ENCODE peak calls at places on chromosomes 5 and 9, in five cellular contexts. M is spleen, C is EH, I is PC-3, J is T-helper 17 cell. H is an unnamed sample.

GRCh38 chr9:37971107-37971459 is 67.2 kb upstream of the SLC25A51 start:
- DNase-seq in J (no peak), I (peak), M (peak), C (no peak), H (no peak)

GRCh38 chr9:81683704-81684103 is 5.6 kb downstream of the TLE1 start:
- DNase-seq in C (no peak), M (no peak), I (no peak), J (no peak), H (no peak)

GRCh38 chr9:135288054-135288453 is 191.5 kb upstream of the PPP1R26 start:
- DNase-seq in I (no peak), C (no peak), M (no peak), J (no peak), H (no peak)

GRCh38 chr5:6715758-6716633 is 2.8 kb downstream of the TENT4A start:
- DNase-seq in C (no peak), I (no peak), J (no peak), M (no peak), H (no peak)

GRCh38 chr9:91036826-91037510 is 235.3 kb downstream of the SYK start:
- DNase-seq in C (peak), I (peak), J (no peak), M (peak), H (peak)

GRCh38 chr5:132013711-132014110 is 2.3 kb upstream of the ACSL6 start:
- DNase-seq in C (no peak), M (peak), I (no peak), J (no peak), H (no peak)

GRCh38 chr5:42721484-42721883 is 35.1 kb upstream of the CCDC152 start:
- DNase-seq in C (no peak), I (no peak), J (no peak), M (no peak), H (no peak)

GRCh38 chr9:15697459-15697858 is 144.6 kb downstream of the CCDC171 start:
- DNase-seq in J (no peak), I (peak), M (no peak), C (peak), H (peak)

GRCh38 chr9:120948824-120949223 is 22.2 kb upstream of the TRAF1 start:
- DNase-seq in J (no peak), C (no peak), M (no peak), I (no peak), H (no peak)

GRCh38 chr5:1514027-1514818 is 9.5 kb downstream of the LPCAT1 start:
- DNase-seq in J (peak), C (no peak), I (no peak), M (peak), H (no peak)

GRCh38 chr5:5317976-5318375 is 104.5 kb upstream of the ICE1 start:
- DNase-seq in J (no peak), C (no peak), M (no peak), I (no peak), H (no peak)

GRCh38 chr5:103259705-103260355 is 1.3 kb downstream of the MACIR start:
- DNase-seq in J (no peak), I (peak), C (peak), M (no peak), H (peak)

GRCh38 chr9:107462691-107463090 is 26.9 kb downstream of the KLF4 start:
- DNase-seq in J (no peak), M (no peak), I (peak), C (peak), H (peak)

GRCh38 chr9:5630038-5630507 is 1.2 kb downstream of the RIC1 start:
- DNase-seq in M (no peak), J (no peak), I (peak), C (peak), H (peak)

GRCh38 chr9:87498816-87499454 is 1.3 kb downstream of the DAPK1 start:
- DNase-seq in I (no peak), C (no peak), J (no peak), M (no peak), H (no peak)

GRCh38 chr9:125393426-125393825 is 131.8 kb downstream of the GAPVD1 start:
- DNase-seq in I (peak), J (no peak), M (no peak), C (peak), H (peak)

GRCh38 chr5:121257621-121258020 is 594.1 kb upstream of the FTMT start:
- DNase-seq in J (no peak), M (no peak), I (no peak), C (no peak), H (no peak)

GRCh38 chr5:172005708-172006377 is 595 bp downstream of the FBXW11 start:
- DNase-seq in C (peak), J (peak), M (peak), I (no peak), H (no peak)

GRCh38 chr5:39226100-39226451 is 6.7 kb upstream of the FYB1 start:
- DNase-seq in M (no peak), J (no peak), C (no peak), I (no peak), H (no peak)

GRCh38 chr9:134356496-134357470 is 30.5 kb downstream of the RXRA start:
- DNase-seq in C (no peak), J (no peak), I (peak), M (no peak), H (no peak)

GRCh38 chr9:128724744-128725211 is 851 bp upstream of the ZDHHC12 start:
- DNase-seq in I (peak), M (peak), J (peak), C (peak), H (peak)

GRCh38 chr5:127696688-127697087 is 6.5 kb upstream of the CCDC192 start:
- DNase-seq in J (no peak), I (peak), C (peak), M (no peak), H (peak)

GRCh38 chr9:6214451-6214850 is 1.2 kb upstream of the IL33 start:
- DNase-seq in M (no peak), C (no peak), I (peak), J (no peak), H (peak)

GRCh38 chr9:81531511-81531910 is 157.8 kb downstream of the TLE1 start:
- DNase-seq in I (no peak), M (peak), J (no peak), C (no peak), H (no peak)

GRCh38 chr9:74147906-74148305 is 349.2 kb upstream of the RORB start:
- DNase-seq in I (no peak), M (no peak), C (no peak), J (no peak), H (no peak)

GRCh38 chr9:8221462-8221861 is 421.9 kb upstream of the DMAC1 start:
- DNase-seq in I (no peak), C (no peak), J (no peak), M (no peak), H (no peak)

GRCh38 chr9:85200726-85201402 is 531.3 kb downstream of the NTRK2 start:
- DNase-seq in I (peak), M (no peak), J (no peak), C (peak), H (peak)

GRCh38 chr5:88722546-88722945 is 160.4 kb downstream of the MEF2C start:
- DNase-seq in M (no peak), I (no peak), C (no peak), J (no peak), H (no peak)

GRCh38 chr5:51302358-51302757 is 80.9 kb upstream of the ISL1 start:
- DNase-seq in I (no peak), J (no peak), C (no peak), M (no peak), H (no peak)

GRCh38 chr5:98556707-98557106 is 216.8 kb upstream of the RGMB start:
- DNase-seq in I (peak), J (no peak), C (peak), M (no peak), H (peak)

GRCh38 chr5:54836959-54837534 is 148.3 kb downstream of the ESM1 start:
- DNase-seq in J (no peak), I (no peak), M (no peak), C (peak), H (peak)

GRCh38 chr5:178577944-178578343 is 12.2 kb downstream of the COL23A1 start:
- DNase-seq in M (no peak), C (no peak), I (no peak), J (no peak), H (no peak)

GRCh38 chr9:84990416-84990815 is 320.9 kb downstream of the NTRK2 start:
- DNase-seq in C (no peak), M (no peak), J (no peak), I (no peak), H (peak)

GRCh38 chr9:120486347-120486746 is 93.6 kb downstream of the CDK5RAP2 start:
- DNase-seq in C (no peak), I (peak), J (no peak), M (no peak), H (no peak)

GRCh38 chr5:172798422-172799215 is 27.6 kb upstream of the DUSP1 start:
- DNase-seq in C (peak), I (peak), M (peak), J (no peak), H (peak)

GRCh38 chr9:12416736-12417135 is 276.4 kb upstream of the TYRP1 start:
- DNase-seq in J (no peak), I (no peak), C (no peak), M (no peak), H (no peak)

GRCh38 chr5:75524071-75524470 is 12.4 kb downstream of the POLK start:
- DNase-seq in C (peak), M (no peak), J (no peak), I (peak), H (peak)

GRCh38 chr9:112047538-112048066 is 127.5 kb downstream of the SUSD1 start:
- DNase-seq in J (no peak), C (no peak), I (no peak), M (no peak), H (no peak)

H was measured in iris pigment epithelial cell.